ENCODE peak calls at places on chromosomes 11 and 22, in ten cellular contexts. One of them, this sample, is unnamed.

GRCh38 chr11:93017821-93018690 is 48.6 kb downstream of the MTNR1B start:
- DNase-seq in glutamatergic neuron: no peak
- DNase-seq in H9: no peak
- DNase-seq in hepatocyte: no peak
- DNase-seq in mesothelial cell of epicardium: no peak
- DNase-seq in AG09319: no peak
- DNase-seq in fibroblast of pulmonary artery: peak; percentile 65
- DNase-seq in thoracic aorta: no peak
- DNase-seq in GM10248: no peak
- DNase-seq in BJ: no peak
- DNase-seq in this sample: no peak

GRCh38 chr11:44780940-44781631 is 54.3 kb downstream of the TSPAN18 start:
- DNase-seq in thoracic aorta: no peak
- DNase-seq in hepatocyte: peak; percentile 76
- DNase-seq in BJ: no peak
- DNase-seq in mesothelial cell of epicardium: peak; percentile 37
- DNase-seq in glutamatergic neuron: no peak
- DNase-seq in fibroblast of pulmonary artery: peak; percentile 74
- DNase-seq in GM10248: no peak
- DNase-seq in AG09319: no peak
- DNase-seq in H9: peak; percentile 22
- DNase-seq in this sample: no peak

GRCh38 chr11:267491-267994 is 10.7 kb upstream of the NLRP6 start:
- DNase-seq in GM10248: peak; percentile 72
- DNase-seq in H9: no peak
- DNase-seq in glutamatergic neuron: no peak
- DNase-seq in AG09319: no peak
- DNase-seq in mesothelial cell of epicardium: no peak
- DNase-seq in fibroblast of pulmonary artery: no peak
- DNase-seq in hepatocyte: no peak
- DNase-seq in thoracic aorta: no peak
- DNase-seq in BJ: no peak
- DNase-seq in this sample: no peak

GRCh38 chr22:47654922-47655451 is 892.5 kb downstream of the TBC1D22A start:
- DNase-seq in mesothelial cell of epicardium: no peak
- DNase-seq in GM10248: no peak
- DNase-seq in hepatocyte: no peak
- DNase-seq in glutamatergic neuron: no peak
- DNase-seq in AG09319: no peak
- DNase-seq in thoracic aorta: no peak
- DNase-seq in fibroblast of pulmonary artery: no peak
- DNase-seq in H9: no peak
- DNase-seq in BJ: no peak
- DNase-seq in this sample: no peak

GRCh38 chr11:15665368-15665871 is 550.7 kb downstream of the INSC start:
- DNase-seq in hepatocyte: peak; percentile 57
- DNase-seq in H9: no peak
- DNase-seq in AG09319: no peak
- DNase-seq in GM10248: no peak
- DNase-seq in glutamatergic neuron: no peak
- DNase-seq in BJ: peak; percentile 91
- DNase-seq in fibroblast of pulmonary artery: peak; percentile 89
- DNase-seq in mesothelial cell of epicardium: no peak
- DNase-seq in thoracic aorta: no peak
- DNase-seq in this sample: no peak

GRCh38 chr22:23282089-23282501 is 101.8 kb downstream of the BCR start:
- DNase-seq in BJ: no peak
- DNase-seq in AG09319: no peak
- DNase-seq in glutamatergic neuron: no peak
- DNase-seq in fibroblast of pulmonary artery: peak; percentile 70
- DNase-seq in hepatocyte: no peak
- DNase-seq in mesothelial cell of epicardium: no peak
- DNase-seq in GM10248: no peak
- DNase-seq in thoracic aorta: peak; percentile 89
- DNase-seq in H9: no peak
- DNase-seq in this sample: peak; percentile 96

GRCh38 chr11:36073411-36074203 is 129.7 kb downstream of the LDLRAD3 start:
- DNase-seq in mesothelial cell of epicardium: no peak
- DNase-seq in thoracic aorta: no peak
- DNase-seq in H9: no peak
- DNase-seq in BJ: no peak
- DNase-seq in hepatocyte: peak; percentile 52
- DNase-seq in AG09319: peak; percentile 60
- DNase-seq in GM10248: no peak
- DNase-seq in fibroblast of pulmonary artery: peak; percentile 88
- DNase-seq in glutamatergic neuron: peak; percentile 52
- DNase-seq in this sample: peak; percentile 55

GRCh38 chr11:65779669-65779918 is 1.2 kb downstream of the AP5B1 start:
- DNase-seq in AG09319: no peak
- DNase-seq in fibroblast of pulmonary artery: no peak
- DNase-seq in mesothelial cell of epicardium: no peak
- DNase-seq in thoracic aorta: no peak
- DNase-seq in BJ: no peak
- DNase-seq in hepatocyte: no peak
- DNase-seq in GM10248: no peak
- DNase-seq in H9: no peak
- DNase-seq in glutamatergic neuron: no peak
- DNase-seq in this sample: no peak

GRCh38 chr11:1199689-1200610 is 22.9 kb upstream of the MUC5B start:
- DNase-seq in mesothelial cell of epicardium: peak; percentile 36
- DNase-seq in GM10248: no peak
- DNase-seq in hepatocyte: no peak
- DNase-seq in fibroblast of pulmonary artery: no peak
- DNase-seq in BJ: no peak
- DNase-seq in H9: peak; percentile 28
- DNase-seq in thoracic aorta: no peak
- DNase-seq in AG09319: no peak
- DNase-seq in glutamatergic neuron: peak; percentile 17
- DNase-seq in this sample: no peak

GRCh38 chr11:46127150-46127638 is 5.9 kb upstream of the PHF21A start:
- DNase-seq in glutamatergic neuron: no peak
- DNase-seq in H9: no peak
- DNase-seq in GM10248: peak; percentile 54
- DNase-seq in mesothelial cell of epicardium: no peak
- DNase-seq in AG09319: no peak
- DNase-seq in thoracic aorta: no peak
- DNase-seq in BJ: no peak
- DNase-seq in fibroblast of pulmonary artery: peak; percentile 81
- DNase-seq in hepatocyte: no peak
- DNase-seq in this sample: no peak

GRCh38 chr11:27909386-27909785 is 198.6 kb downstream of the KIF18A start:
- DNase-seq in hepatocyte: no peak
- DNase-seq in mesothelial cell of epicardium: no peak
- DNase-seq in H9: no peak
- DNase-seq in thoracic aorta: no peak
- DNase-seq in glutamatergic neuron: no peak
- DNase-seq in GM10248: no peak
- DNase-seq in AG09319: no peak
- DNase-seq in fibroblast of pulmonary artery: no peak
- DNase-seq in BJ: no peak
- DNase-seq in this sample: no peak

GRCh38 chr11:125902927-125903752 is at the start of gene PUS3:
- DNase-seq in hepatocyte: peak; percentile 94
- DNase-seq in BJ: peak; percentile 29
- DNase-seq in glutamatergic neuron: peak; percentile 97
- DNase-seq in AG09319: peak; percentile 29
- DNase-seq in thoracic aorta: peak; percentile 79
- DNase-seq in GM10248: peak; percentile 91
- DNase-seq in mesothelial cell of epicardium: peak; percentile 88
- DNase-seq in fibroblast of pulmonary artery: peak; percentile 86
- DNase-seq in H9: peak; percentile 88
- DNase-seq in this sample: peak; percentile 37

GRCh38 chr11:115164774-115165173 is 339.4 kb downstream of the CADM1 start:
- DNase-seq in AG09319: no peak
- DNase-seq in H9: peak; percentile 82
- DNase-seq in GM10248: no peak
- DNase-seq in fibroblast of pulmonary artery: no peak
- DNase-seq in thoracic aorta: no peak
- DNase-seq in hepatocyte: no peak
- DNase-seq in glutamatergic neuron: no peak
- DNase-seq in BJ: no peak
- DNase-seq in mesothelial cell of epicardium: no peak
- DNase-seq in this sample: no peak

GRCh38 chr22:22983123-22983522 is 87.2 kb upstream of the GNAZ start:
- DNase-seq in glutamatergic neuron: no peak
- DNase-seq in thoracic aorta: no peak
- DNase-seq in GM10248: no peak
- DNase-seq in hepatocyte: no peak
- DNase-seq in AG09319: no peak
- DNase-seq in H9: no peak
- DNase-seq in mesothelial cell of epicardium: no peak
- DNase-seq in fibroblast of pulmonary artery: no peak
- DNase-seq in BJ: no peak
- DNase-seq in this sample: no peak

GRCh38 chr11:76835928-76836612 is 24.6 kb upstream of the ACER3 start:
- DNase-seq in hepatocyte: peak; percentile 53
- DNase-seq in glutamatergic neuron: no peak
- DNase-seq in fibroblast of pulmonary artery: peak; percentile 82
- DNase-seq in AG09319: peak; percentile 93
- DNase-seq in GM10248: no peak
- DNase-seq in BJ: peak; percentile 59
- DNase-seq in thoracic aorta: no peak
- DNase-seq in H9: no peak
- DNase-seq in mesothelial cell of epicardium: no peak
- DNase-seq in this sample: no peak

GRCh38 chr11:33989461-33989860 is 62.1 kb upstream of the CAPRIN1 start:
- DNase-seq in fibroblast of pulmonary artery: no peak
- DNase-seq in H9: no peak
- DNase-seq in mesothelial cell of epicardium: no peak
- DNase-seq in glutamatergic neuron: no peak
- DNase-seq in AG09319: no peak
- DNase-seq in thoracic aorta: no peak
- DNase-seq in hepatocyte: no peak
- DNase-seq in BJ: no peak
- DNase-seq in GM10248: no peak
- DNase-seq in this sample: no peak

GRCh38 chr22:46596032-46596441 is 24.1 kb upstream of the GRAMD4 start:
- DNase-seq in AG09319: peak; percentile 67
- DNase-seq in BJ: no peak
- DNase-seq in fibroblast of pulmonary artery: no peak
- DNase-seq in mesothelial cell of epicardium: peak; percentile 34
- DNase-seq in glutamatergic neuron: no peak
- DNase-seq in thoracic aorta: no peak
- DNase-seq in GM10248: no peak
- DNase-seq in H9: no peak
- DNase-seq in hepatocyte: peak; percentile 2
- DNase-seq in this sample: no peak

GRCh38 chr11:95419915-95420314 is 188.9 kb upstream of the SESN3 start:
- DNase-seq in thoracic aorta: no peak
- DNase-seq in mesothelial cell of epicardium: no peak
- DNase-seq in GM10248: no peak
- DNase-seq in hepatocyte: peak; percentile 51
- DNase-seq in H9: no peak
- DNase-seq in AG09319: peak; percentile 31
- DNase-seq in glutamatergic neuron: no peak
- DNase-seq in fibroblast of pulmonary artery: peak; percentile 54
- DNase-seq in BJ: no peak
- DNase-seq in this sample: no peak

GRCh38 chr11:70618471-70619101 is 220.3 kb downstream of the CTTN start:
- DNase-seq in H9: no peak
- DNase-seq in GM10248: no peak
- DNase-seq in hepatocyte: no peak
- DNase-seq in BJ: no peak
- DNase-seq in mesothelial cell of epicardium: no peak
- DNase-seq in thoracic aorta: no peak
- DNase-seq in glutamatergic neuron: no peak
- DNase-seq in fibroblast of pulmonary artery: no peak
- DNase-seq in AG09319: no peak
- DNase-seq in this sample: peak; percentile 72

GRCh38 chr11:129278586-129279319 is 86.6 kb upstream of the ARHGAP32 start:
- DNase-seq in GM10248: peak; percentile 13
- DNase-seq in glutamatergic neuron: peak; percentile 43
- DNase-seq in hepatocyte: peak; percentile 64
- DNase-seq in thoracic aorta: no peak
- DNase-seq in AG09319: no peak
- DNase-seq in fibroblast of pulmonary artery: no peak
- DNase-seq in mesothelial cell of epicardium: peak; percentile 43
- DNase-seq in BJ: no peak
- DNase-seq in H9: no peak
- DNase-seq in this sample: no peak
- TF ChIP-seq CTCF in GM10248: no peak
- TF ChIP-seq CTCF in glutamatergic neuron: no peak
- TF ChIP-seq CTCF in hepatocyte: no peak
- TF ChIP-seq CTCF in thoracic aorta: no peak
- TF ChIP-seq CTCF in AG09319: no peak
- TF ChIP-seq CTCF in fibroblast of pulmonary artery: no peak
- TF ChIP-seq CTCF in mesothelial cell of epicardium: no peak
- TF ChIP-seq CTCF in BJ: no peak
- TF ChIP-seq CTCF in H9: peak; percentile 20
- TF ChIP-seq CTCF in this sample: no peak

GRCh38 chr11:56624661-56625110 is 10.0 kb upstream of the OR5M1 start:
- DNase-seq in AG09319: no peak
- DNase-seq in hepatocyte: peak; percentile 82
- DNase-seq in mesothelial cell of epicardium: no peak
- DNase-seq in fibroblast of pulmonary artery: peak; percentile 33
- DNase-seq in H9: no peak
- DNase-seq in thoracic aorta: no peak
- DNase-seq in BJ: no peak
- DNase-seq in GM10248: no peak
- DNase-seq in glutamatergic neuron: no peak
- DNase-seq in this sample: peak; percentile 0
- TF ChIP-seq CTCF in AG09319: peak; percentile 6
- TF ChIP-seq CTCF in hepatocyte: peak; percentile 57
- TF ChIP-seq CTCF in mesothelial cell of epicardium: peak; percentile 35
- TF ChIP-seq CTCF in fibroblast of pulmonary artery: no peak
- TF ChIP-seq CTCF in H9: peak; percentile 82
- TF ChIP-seq CTCF in thoracic aorta: peak; percentile 31
- TF ChIP-seq CTCF in BJ: no peak
- TF ChIP-seq CTCF in GM10248: no peak
- TF ChIP-seq CTCF in glutamatergic neuron: peak; percentile 32
- TF ChIP-seq CTCF in this sample: peak; percentile 17

GRCh38 chr22:29172216-29172615 is 33.5 kb upstream of the EMID1 start:
- DNase-seq in glutamatergic neuron: no peak
- DNase-seq in BJ: no peak
- DNase-seq in mesothelial cell of epicardium: no peak
- DNase-seq in hepatocyte: no peak
- DNase-seq in GM10248: no peak
- DNase-seq in H9: no peak
- DNase-seq in fibroblast of pulmonary artery: no peak
- DNase-seq in AG09319: no peak
- DNase-seq in thoracic aorta: no peak
- DNase-seq in this sample: no peak
- TF ChIP-seq CTCF in glutamatergic neuron: no peak
- TF ChIP-seq CTCF in BJ: no peak
- TF ChIP-seq CTCF in mesothelial cell of epicardium: no peak
- TF ChIP-seq CTCF in hepatocyte: no peak
- TF ChIP-seq CTCF in GM10248: no peak
- TF ChIP-seq CTCF in H9: no peak
- TF ChIP-seq CTCF in fibroblast of pulmonary artery: no peak
- TF ChIP-seq CTCF in AG09319: no peak
- TF ChIP-seq CTCF in thoracic aorta: no peak
- TF ChIP-seq CTCF in this sample: no peak

DNA sequence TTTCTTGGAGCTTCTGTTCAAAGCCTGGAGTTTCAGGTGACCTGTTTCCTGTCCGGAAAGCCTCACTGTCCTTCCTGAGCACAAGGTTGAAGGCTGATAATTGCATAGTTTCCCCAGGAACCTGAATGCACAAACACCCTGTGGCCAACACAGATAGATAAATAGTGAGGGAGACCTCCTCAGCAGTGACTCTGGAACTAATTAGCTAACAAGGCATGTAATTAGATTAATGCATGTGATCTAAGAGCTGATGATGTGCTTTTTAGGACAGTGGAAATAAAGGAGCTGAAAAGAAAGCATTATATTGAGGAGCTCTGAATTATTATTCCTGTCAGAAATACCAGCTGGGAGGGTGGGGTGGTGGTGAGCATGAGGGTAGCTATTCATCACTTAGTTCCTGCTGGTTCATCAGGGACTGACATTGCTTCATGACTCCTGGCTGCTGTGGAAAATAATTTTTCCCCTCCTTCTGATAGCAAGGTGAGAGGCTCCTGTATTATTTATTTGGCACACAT is 101.1 kb downstream of the NELL1 start:
- DNase-seq in glutamatergic neuron: no peak
- DNase-seq in AG09319: no peak
- DNase-seq in BJ: no peak
- DNase-seq in hepatocyte: no peak
- DNase-seq in GM10248: no peak
- DNase-seq in mesothelial cell of epicardium: no peak
- DNase-seq in fibroblast of pulmonary artery: no peak
- DNase-seq in thoracic aorta: no peak
- DNase-seq in H9: no peak
- DNase-seq in this sample: no peak
- TF ChIP-seq CTCF in glutamatergic neuron: no peak
- TF ChIP-seq CTCF in AG09319: no peak
- TF ChIP-seq CTCF in BJ: no peak
- TF ChIP-seq CTCF in hepatocyte: no peak
- TF ChIP-seq CTCF in GM10248: no peak
- TF ChIP-seq CTCF in mesothelial cell of epicardium: no peak
- TF ChIP-seq CTCF in fibroblast of pulmonary artery: no peak
- TF ChIP-seq CTCF in thoracic aorta: no peak
- TF ChIP-seq CTCF in H9: no peak
- TF ChIP-seq CTCF in this sample: no peak

This sample was measured in retinal pigment epithelial cell.